ENCODE peak calls at places on chromosome 10, in eight cellular contexts. A, E, G, N, L, D, Q and V are unnamed samples.

GRCh38 chr10:97038688-97039087 is 147.1 kb downstream of the SLIT1 start:
- DNase-seq in A (no peak), L (no peak), E (no peak), Q (no peak), N (no peak), D (no peak), G (no peak), V (no peak)

GRCh38 chr10:42734537-42734936 is 48.1 kb upstream of the BMS1 start:
- DNase-seq in Q (no peak), G (no peak), D (no peak), A (no peak), N (no peak), L (no peak), E (no peak), V (no peak)

GRCh38 chr10:72274730-72275350 is 1.1 kb downstream of the DDIT4 start:
- DNase-seq in D (no peak), E (no peak), A (peak), N (peak), Q (peak), G (peak), L (peak), V (peak)

GRCh38 chr10:68133553-68133952 is 24.3 kb downstream of the MYPN start:
- DNase-seq in Q (no peak), N (no peak), E (peak), D (no peak), G (no peak), L (no peak), A (peak), V (no peak)

GRCh38 chr10:62626817-62627216 is 177.7 kb upstream of the ADO start:
- DNase-seq in L (no peak), A (no peak), N (no peak), D (peak), E (no peak), Q (no peak), G (no peak), V (no peak)

GRCh38 chr10:11934262-11934661 is 108.3 kb downstream of the UPF2 start:
- DNase-seq in E (no peak), D (no peak), G (no peak), L (no peak), N (no peak), A (no peak), Q (no peak), V (no peak)

GRCh38 chr10:29160110-29160669 is 128.7 kb upstream of the LYZL1 start:
- DNase-seq in N (peak), Q (no peak), A (peak), L (no peak), D (peak), G (no peak), E (peak), V (no peak)

GRCh38 chr10:112362833-112363232 is 11.1 kb upstream of the ACSL5 start:
- DNase-seq in N (no peak), A (peak), D (no peak), E (no peak), L (no peak), G (no peak), Q (no peak), V (no peak)

GRCh38 chr10:71835671-71836593 is 15.1 kb downstream of the PSAP start:
- DNase-seq in Q (no peak), D (peak), N (peak), E (no peak), L (no peak), G (peak), A (peak), V (peak)

GRCh38 chr10:52256832-52257691 is 57.0 kb upstream of the DKK1 start:
- DNase-seq in E (no peak), Q (no peak), A (no peak), G (no peak), D (no peak), L (no peak), N (no peak), V (no peak)

GRCh38 chr10:62177111-62177510 is 91.5 kb downstream of the RTKN2 start:
- DNase-seq in N (no peak), A (no peak), E (no peak), D (no peak), L (no peak), Q (no peak), G (no peak), V (no peak)

GRCh38 chr10:108663551-108663950 is 1259.8 kb downstream of the XPNPEP1 start:
- DNase-seq in Q (no peak), A (no peak), N (no peak), E (no peak), D (no peak), L (no peak), G (peak), V (no peak)

GRCh38 chr10:24249829-24250415 is 41.0 kb downstream of the KIAA1217 start:
- DNase-seq in N (no peak), E (no peak), Q (no peak), D (no peak), A (no peak), L (no peak), G (no peak), V (no peak)

GRCh38 chr10:68231916-68232315 is at the start of gene ATOH7:
- DNase-seq in E (no peak), A (no peak), L (no peak), D (no peak), G (peak), N (no peak), Q (no peak), V (no peak)

GRCh38 chr10:580796-581195 is 108.7 kb downstream of the DIP2C start:
- DNase-seq in G (no peak), E (peak), L (no peak), N (peak), D (peak), A (no peak), Q (no peak), V (no peak)

GRCh38 chr10:107740962-107741690 is 576.6 kb upstream of the SORCS1 start:
- DNase-seq in A (peak), G (no peak), L (no peak), D (no peak), N (no peak), Q (no peak), E (no peak), V (no peak)

GRCh38 chr10:27504897-27505457 is 873 bp downstream of the RAB18 start:
- DNase-seq in A (peak), E (no peak), D (peak), L (no peak), N (peak), Q (no peak), G (no peak), V (no peak)

GRCh38 chr10:12350167-12350872 is 973 bp downstream of the CAMK1D start:
- DNase-seq in G (peak), E (no peak), A (peak), N (peak), Q (peak), L (peak), D (peak), V (peak)

GRCh38 chr10:131090761-131091661 is 220.5 kb downstream of the TCERG1L start:
- DNase-seq in D (no peak), E (no peak), L (no peak), G (no peak), N (no peak), A (no peak), Q (no peak), V (no peak)

GRCh38 chr10:121516483-121516882 is 81.8 kb downstream of the FGFR2 start:
- DNase-seq in G (no peak), L (no peak), Q (no peak), A (no peak), D (no peak), N (no peak), E (no peak), V (no peak)

GRCh38 chr10:30784896-30785605 is 155.5 kb upstream of the LYZL2 start:
- DNase-seq in N (peak), Q (peak), A (peak), D (no peak), E (peak), L (peak), G (peak), V (peak)

GRCh38 chr10:110471566-110472139 is 26.1 kb upstream of the DUSP5 start:
- DNase-seq in D (no peak), A (no peak), N (no peak), E (no peak), L (no peak), G (no peak), Q (no peak), V (no peak)

GRCh38 chr10:6401562-6402348 is 178.3 kb downstream of the PRKCQ start:
- DNase-seq in D (peak), N (peak), G (peak), Q (peak), A (peak), E (peak), L (peak), V (no peak)

GRCh38 chr10:57880441-57881301 is 387.0 kb downstream of the IPMK start:
- DNase-seq in L (no peak), E (no peak), G (no peak), D (no peak), N (no peak), A (no peak), Q (no peak), V (no peak)

GRCh38 chr10:99859585-99859984 is 77.1 kb downstream of the ABCC2 start:
- DNase-seq in L (no peak), G (peak), E (no peak), N (peak), D (no peak), A (peak), Q (no peak), V (no peak)

GRCh38 chr10:124074471-124075109 is 18.8 kb downstream of the CHST15 start:
- DNase-seq in N (no peak), Q (no peak), A (no peak), E (no peak), G (no peak), L (no peak), D (no peak), V (no peak)

GRCh38 chr10:110430369-110431273 is 67.1 kb upstream of the DUSP5 start:
- DNase-seq in E (no peak), Q (no peak), G (no peak), D (no peak), L (no peak), A (no peak), N (no peak), V (peak)

GRCh38 chr10:110872145-110872983 is 636 bp downstream of the PDCD4 start:
- DNase-seq in Q (peak), L (peak), A (peak), D (peak), E (peak), N (peak), G (peak), V (peak)

GRCh38 chr10:71052261-71052660 is 160.1 kb upstream of the UNC5B start:
- DNase-seq in N (no peak), Q (no peak), E (no peak), L (no peak), A (no peak), G (no peak), D (no peak), V (no peak)

GRCh38 chr10:58486821-58487220 is 25.9 kb upstream of the BICC1 start:
- DNase-seq in D (no peak), G (no peak), Q (no peak), E (no peak), L (no peak), N (no peak), A (no peak), V (no peak)

GRCh38 chr10:33478675-33479125 is 144.2 kb upstream of the NRP1 start:
- DNase-seq in N (no peak), G (no peak), A (no peak), L (no peak), Q (no peak), E (no peak), D (no peak), V (no peak)

GRCh38 chr10:62733654-62734293 is 70.7 kb upstream of the ADO start:
- DNase-seq in D (no peak), L (no peak), G (no peak), A (no peak), E (no peak), N (no peak), Q (no peak), V (no peak)

GRCh38 chr10:7035111-7035761 is 375.6 kb downstream of the SFMBT2 start:
- DNase-seq in L (peak), G (no peak), N (no peak), D (no peak), Q (peak), A (no peak), E (no peak), V (no peak)

GRCh38 chr10:128660726-128661125 is 534.5 kb upstream of the MKI67 start:
- DNase-seq in L (no peak), Q (no peak), N (no peak), D (no peak), A (no peak), E (no peak), G (no peak), V (no peak)

GRCh38 chr10:103493362-103493871 is at the start of gene NEURL1:
- DNase-seq in Q (peak), E (no peak), L (peak), D (no peak), A (no peak), G (no peak), N (no peak), V (no peak)

GRCh38 chr10:94092848-94093247 is 99.1 kb downstream of the PLCE1 start:
- DNase-seq in G (no peak), A (peak), L (no peak), E (no peak), Q (no peak), N (no peak), D (no peak), V (no peak)

GRCh38 chr10:63708421-63708820 is 187.2 kb downstream of the REEP3 start:
- DNase-seq in L (no peak), D (no peak), N (no peak), Q (no peak), A (peak), G (no peak), E (no peak), V (no peak)

GRCh38 chr10:62116896-62117295 is 151.7 kb downstream of the RTKN2 start:
- DNase-seq in D (no peak), Q (no peak), G (no peak), A (no peak), N (no peak), L (no peak), E (no peak), V (no peak)

GRCh38 chr10:90587081-90587491 is 270.8 kb downstream of the HTR7 start:
- DNase-seq in E (no peak), Q (no peak), N (no peak), G (no peak), D (no peak), A (no peak), L (no peak), V (no peak)

GRCh38 chr10:101572785-101573184 is 15.3 kb downstream of the POLL start:
- DNase-seq in D (no peak), Q (no peak), L (no peak), G (no peak), A (no peak), N (no peak), E (no peak), V (no peak)